ENCODE peak calls at places on chromosomes 16 and 17, in nine cellular contexts. G, M, T, J, E, O, B, H and Q are unnamed samples.
A peak's percentile ranks its signal among the peaks of the same experiment; 100 is the strongest.

GRCh38 chr17:48545539-48545938 is 630 bp upstream of the HOXB2 start:
- DNase-seq in G (no peak), E (no peak), O (no peak), J (no peak), M (no peak), B (no peak), H (no peak), T (no peak), Q (no peak)

GRCh38 chr17:65529040-65529633 is 32.3 kb downstream of the AXIN2 start:
- DNase-seq in E (no peak), H (no peak), G (no peak), M (no peak), J (no peak), O (no peak), T (no peak), B (no peak), Q (no peak)

GRCh38 chr17:29177871-29178749 is 2.1 kb downstream of the MYO18A start:
- DNase-seq in H (no peak), G (no peak), O (peak; percentile 40), J (peak; percentile 48), E (peak; percentile 81), B (no peak), T (no peak), M (no peak), Q (no peak)

GRCh38 chr17:30173649-30174048 is 57.0 kb downstream of the NSRP1 start:
- DNase-seq in M (no peak), O (no peak), E (no peak), J (no peak), G (peak; percentile 33), B (no peak), H (no peak), T (no peak), Q (no peak)

GRCh38 chr16:1534021-1535020 is 855 bp downstream of the TMEM204 start:
- DNase-seq in G (peak; percentile 47), J (no peak), B (no peak), T (no peak), M (no peak), E (no peak), O (no peak), H (no peak), Q (no peak)

GRCh38 chr17:57112994-57113393 is 27.9 kb downstream of the AKAP1 start:
- DNase-seq in J (no peak), H (no peak), G (no peak), E (no peak), B (no peak), O (no peak), T (no peak), M (no peak), Q (no peak)

GRCh38 chr17:8832711-8833352 is 33.7 kb upstream of the MFSD6L start:
- DNase-seq in M (no peak), B (no peak), T (peak; percentile 16), O (no peak), J (no peak), H (peak; percentile 2), G (peak; percentile 68), E (no peak), Q (no peak)

GRCh38 chr16:86395477-86395876 is 114.8 kb upstream of the FOXF1 start:
- DNase-seq in O (no peak), H (no peak), M (no peak), T (no peak), G (no peak), B (no peak), E (no peak), J (no peak), Q (no peak)

GRCh38 chr17:65102788-65103187 is 34.4 kb upstream of the RGS9 start:
- DNase-seq in O (no peak), G (no peak), T (no peak), H (no peak), J (no peak), B (no peak), E (no peak), M (no peak), Q (peak; percentile 57)

GRCh38 chr16:77276686-77277085 is 77.5 kb downstream of the SYCE1L start:
- DNase-seq in E (no peak), J (no peak), M (peak; percentile 41), B (no peak), H (no peak), T (no peak), O (no peak), G (no peak), Q (no peak)

GRCh38 chr16:54305066-54305465 is 18.5 kb upstream of the IRX3 start:
- DNase-seq in B (no peak), J (no peak), O (no peak), T (no peak), H (no peak), M (no peak), E (no peak), G (no peak), Q (no peak)

GRCh38 chr17:10271004-10271620 is 72.7 kb upstream of the GAS7 start:
- DNase-seq in J (no peak), O (no peak), H (no peak), T (no peak), M (no peak), G (no peak), E (no peak), B (no peak), Q (peak; percentile 25)

GRCh38 chr17:80477647-80478478 is 1.5 kb upstream of the NPTX1 start:
- DNase-seq in H (no peak), M (peak; percentile 64), E (no peak), T (no peak), J (no peak), B (no peak), G (peak; percentile 63), O (no peak), Q (peak; percentile 42)

GRCh38 chr17:45332505-45332904 is 15.7 kb upstream of the MAP3K14 start:
- DNase-seq in M (no peak), J (no peak), T (no peak), O (no peak), G (no peak), B (no peak), H (no peak), E (no peak), Q (no peak)

GRCh38 chr17:74011963-74012362 is 191.5 kb upstream of the RPL38 start:
- DNase-seq in E (no peak), B (no peak), H (no peak), T (no peak), M (peak; percentile 79), J (no peak), O (no peak), G (no peak), Q (peak; percentile 5)

GRCh38 chr16:3971706-3972105 is 91.2 kb upstream of the CREBBP start:
- DNase-seq in B (no peak), J (no peak), O (no peak), T (no peak), G (no peak), H (no peak), E (no peak), M (no peak), Q (no peak)

GRCh38 chr17:17239832-17240231 is 2.9 kb upstream of the FLCN start:
- DNase-seq in O (no peak), T (no peak), J (no peak), E (no peak), G (no peak), M (no peak), H (no peak), B (no peak), Q (no peak)

GRCh38 chr17:37818689-37819088 is 73.8 kb upstream of the HNF1B start:
- DNase-seq in G (no peak), O (no peak), J (peak; percentile 82), M (peak; percentile 33), B (no peak), H (no peak), T (no peak), E (no peak), Q (peak; percentile 35)

GRCh38 chr17:77834170-77835115 is 124.1 kb upstream of the TNRC6C start:
- DNase-seq in T (peak; percentile 29), B (peak; percentile 25), J (peak; percentile 59), O (peak; percentile 72), M (no peak), G (peak; percentile 84), E (peak; percentile 74), H (peak; percentile 37), Q (peak; percentile 83)

GRCh38 chr17:35161281-35161761 is 13.7 kb downstream of the UNC45B start:
- DNase-seq in G (no peak), H (no peak), O (no peak), E (peak; percentile 2), M (no peak), B (no peak), T (no peak), J (no peak), Q (no peak)

GRCh38 chr16:68200120-68200783 is 35.7 kb downstream of the ESRP2 start:
- DNase-seq in J (no peak), O (no peak), T (no peak), H (no peak), G (no peak), M (no peak), B (no peak), E (no peak), Q (peak; percentile 14)

GRCh38 chr16:84015399-84015798 is 27.2 kb downstream of the SLC38A8 start:
- DNase-seq in H (no peak), O (no peak), J (no peak), G (no peak), B (no peak), T (no peak), M (no peak), E (no peak), Q (no peak)

GRCh38 chr16:20647736-20648135 is 49.7 kb downstream of the ACSM1 start:
- DNase-seq in B (no peak), E (no peak), T (no peak), J (no peak), O (no peak), G (no peak), M (no peak), H (no peak), Q (no peak)

GRCh38 chr16:56460101-56460500 is 8.7 kb downstream of the OGFOD1 start:
- DNase-seq in M (no peak), H (no peak), O (no peak), E (no peak), J (no peak), G (no peak), B (no peak), T (no peak), Q (no peak)

GRCh38 chr17:28747801-28748750 is 4.3 kb downstream of the TRAF4 start:
- DNase-seq in E (no peak), T (no peak), B (no peak), H (no peak), M (no peak), G (no peak), O (no peak), J (peak; percentile 22), Q (no peak)